ENCODE peak calls at places on chromosomes 12 and 14, in six cellular contexts. T is foreskin fibroblast, O is sigmoid colon, X is A673, P is choroid plexus epithelial cell, Z is fibroblast of lung. U is an unnamed sample.
A peak's percentile ranks its signal among the peaks of the same experiment; 100 is the strongest.

GRCh38 chr14:91573894-91574837 is 64.1 kb upstream of the PPP4R3A start:
- DNase-seq in Z (peak; percentile 13), T (peak; percentile 78), P (peak; percentile 20), O (peak; percentile 69), X (peak; percentile 55), U (peak; percentile 15)

GRCh38 chr12:72296389-72296788 is 24.2 kb downstream of the TRHDE start:
- DNase-seq in O (no peak), P (peak; percentile 54), Z (peak; percentile 31), X (no peak), T (peak; percentile 89), U (no peak)

GRCh38 chr12:54051081-54051912 is 2.3 kb upstream of the HOXC4 start:
- DNase-seq in T (no peak), Z (no peak), O (no peak), X (no peak), P (no peak), U (no peak)

GRCh38 chr12:78802593-78802992 is 62.0 kb upstream of the SYT1 start:
- DNase-seq in X (peak; percentile 66), O (no peak), T (peak; percentile 63), P (peak; percentile 72), Z (peak; percentile 80), U (peak; percentile 57)

GRCh38 chr14:68950111-68950510 is 29.0 kb downstream of the ACTN1 start:
- DNase-seq in X (peak; percentile 39), O (no peak), P (peak; percentile 62), T (peak; percentile 73), Z (peak; percentile 69), U (peak; percentile 81)

GRCh38 chr12:20369164-20370000 is 1.0 kb downstream of the PDE3A start:
- DNase-seq in X (peak; percentile 49), O (peak; percentile 94), Z (peak; percentile 43), P (peak; percentile 65), T (peak; percentile 66), U (peak; percentile 44)

GRCh38 chr12:106764738-106765137 is 9.7 kb upstream of the RIC8B start:
- DNase-seq in X (no peak), O (no peak), T (no peak), Z (peak; percentile 56), P (peak; percentile 59), U (peak; percentile 55)

GRCh38 chr12:132197581-132198281 is 53.5 kb downstream of the NOC4L start:
- DNase-seq in Z (peak; percentile 28), P (no peak), X (no peak), O (no peak), T (no peak), U (no peak)

GRCh38 chr12:12800406-12801180 is 12.6 kb upstream of the DDX47 start:
- DNase-seq in T (peak; percentile 71), P (peak; percentile 68), Z (no peak), O (no peak), X (no peak), U (peak; percentile 61)

GRCh38 chr14:55102141-55102547 is 26.9 kb upstream of the LGALS3 start:
- DNase-seq in O (peak; percentile 91), P (peak; percentile 99), X (peak; percentile 97), Z (peak; percentile 100), T (peak; percentile 100), U (peak; percentile 96)

GRCh38 chr14:71620401-71620800 is 311.8 kb upstream of the RGS6 start:
- DNase-seq in P (peak; percentile 78), T (peak; percentile 83), X (no peak), O (no peak), Z (no peak), U (peak; percentile 28)

GRCh38 chr12:24754690-24755638 is 193.9 kb downstream of the BCAT1 start:
- DNase-seq in O (no peak), P (peak; percentile 92), T (peak; percentile 59), Z (peak; percentile 54), X (no peak), U (peak; percentile 67)

GRCh38 chr14:75794615-75795038 is 133.6 kb downstream of the TTLL5 start:
- DNase-seq in O (no peak), X (no peak), P (peak; percentile 94), T (peak; percentile 69), Z (peak; percentile 87), U (peak; percentile 82)

GRCh38 chr14:22541721-22542120 is 47.3 kb downstream of the DAD1 start:
- DNase-seq in X (no peak), O (no peak), T (no peak), P (no peak), Z (no peak), U (no peak)

GRCh38 chr14:102602421-102603292 is 10.2 kb downstream of the RCOR1 start:
- DNase-seq in T (no peak), P (no peak), Z (no peak), O (no peak), X (no peak), U (no peak)

GRCh38 chr12:98416845-98417244 is 98.5 kb upstream of the TMPO start:
- DNase-seq in T (peak; percentile 28), P (peak; percentile 85), X (peak; percentile 84), O (no peak), Z (peak; percentile 44), U (peak; percentile 74)
- H3K4me3 ChIP-seq in T (no peak overlapping the region), P (no peak overlapping the region), X (no peak overlapping the region), O (no peak overlapping the region), Z (no peak overlapping the region), U (no peak overlapping the region)

GRCh38 chr14:65676361-65677014 is 264.0 kb downstream of the FUT8 start:
- DNase-seq in T (peak; percentile 4), P (no peak), O (no peak), Z (no peak), X (no peak), U (peak; percentile 41)
- TF ChIP-seq CTCF in T (no peak), P (no peak), O (no peak), Z (no peak), X (no peak), U (no peak)

DNA sequence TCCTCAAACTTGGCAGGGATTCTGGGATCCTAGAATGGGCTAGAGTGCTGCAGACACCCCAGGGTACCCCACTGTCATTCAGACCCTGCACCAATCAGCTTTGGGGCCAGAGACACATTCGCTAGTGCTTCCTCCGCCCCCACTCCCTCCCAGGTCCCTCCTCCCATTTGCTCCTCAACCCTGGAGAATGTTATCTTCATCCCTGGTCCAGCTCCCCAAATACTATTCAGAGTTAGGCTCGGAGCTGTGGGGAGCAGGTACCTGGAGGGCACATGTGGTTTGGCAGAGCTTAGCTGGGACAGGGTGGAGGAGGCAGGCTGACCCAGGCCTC is 19.4 kb downstream of the VSX2 start:
- DNase-seq in T (no peak), P (no peak), X (no peak), Z (no peak), O (no peak), U (no peak)
- H3K4me3 ChIP-seq in T (no peak overlapping the region), P (no peak overlapping the region), X (no peak overlapping the region), Z (no peak overlapping the region), O (peak overlapping the region; percentile 53), U (no peak overlapping the region)

GRCh38 chr14:99230271-99231141 is 41.5 kb downstream of the BCL11B start:
- DNase-seq in Z (no peak), P (no peak), T (no peak), O (no peak), X (no peak), U (no peak)
- TF ChIP-seq CTCF in Z (no peak), P (no peak), T (peak; percentile 10), O (no peak), X (no peak), U (no peak)

DNA sequence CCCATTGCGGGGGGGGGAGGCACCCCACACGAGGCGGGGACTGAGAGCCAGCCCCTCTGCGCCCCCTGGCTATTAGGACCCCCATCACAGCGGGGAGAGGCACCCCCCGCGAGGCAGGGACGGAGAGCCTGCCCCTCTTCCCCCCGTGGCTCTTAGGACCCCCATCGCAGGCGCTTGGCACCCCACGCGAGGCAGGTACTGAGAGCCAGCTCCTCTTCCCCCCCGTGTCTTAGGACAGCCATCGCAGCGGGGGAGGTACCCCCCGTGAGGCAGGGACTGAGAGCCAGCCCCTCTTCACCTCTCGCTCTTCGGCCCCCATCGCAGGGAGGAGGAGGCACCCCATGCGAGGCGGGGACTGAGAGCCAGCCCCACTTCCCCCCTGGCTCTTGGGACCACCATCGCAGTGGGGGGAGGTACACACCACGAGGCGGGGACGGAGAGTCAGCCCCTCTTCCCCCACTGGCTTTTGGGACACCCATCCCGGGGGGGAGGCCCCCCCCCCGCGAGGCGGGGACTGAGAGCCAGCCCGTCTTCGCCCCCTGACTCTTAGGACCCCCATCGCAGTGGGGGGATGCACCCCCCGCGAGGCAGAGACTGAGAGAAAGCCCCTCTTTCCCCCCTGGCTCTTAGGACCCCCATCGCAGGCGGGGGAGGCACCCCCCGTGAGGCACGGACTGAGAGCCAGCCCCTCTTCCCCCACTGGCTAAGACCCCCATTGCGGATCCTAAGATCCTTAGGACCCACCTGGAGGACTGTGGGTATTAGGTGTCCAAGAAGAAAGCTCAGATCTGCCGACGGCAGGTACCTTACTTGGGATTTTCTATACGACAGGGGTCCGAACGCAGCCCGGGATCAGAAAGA is 198.6 kb upstream of the PZP start:
- DNase-seq in X (no peak), T (no peak), P (no peak), Z (no peak), O (no peak), U (no peak)
- H3K4me3 ChIP-seq in X (no peak overlapping the region), T (no peak overlapping the region), P (no peak overlapping the region), Z (no peak overlapping the region), O (no peak overlapping the region), U (no peak overlapping the region)

DNA sequence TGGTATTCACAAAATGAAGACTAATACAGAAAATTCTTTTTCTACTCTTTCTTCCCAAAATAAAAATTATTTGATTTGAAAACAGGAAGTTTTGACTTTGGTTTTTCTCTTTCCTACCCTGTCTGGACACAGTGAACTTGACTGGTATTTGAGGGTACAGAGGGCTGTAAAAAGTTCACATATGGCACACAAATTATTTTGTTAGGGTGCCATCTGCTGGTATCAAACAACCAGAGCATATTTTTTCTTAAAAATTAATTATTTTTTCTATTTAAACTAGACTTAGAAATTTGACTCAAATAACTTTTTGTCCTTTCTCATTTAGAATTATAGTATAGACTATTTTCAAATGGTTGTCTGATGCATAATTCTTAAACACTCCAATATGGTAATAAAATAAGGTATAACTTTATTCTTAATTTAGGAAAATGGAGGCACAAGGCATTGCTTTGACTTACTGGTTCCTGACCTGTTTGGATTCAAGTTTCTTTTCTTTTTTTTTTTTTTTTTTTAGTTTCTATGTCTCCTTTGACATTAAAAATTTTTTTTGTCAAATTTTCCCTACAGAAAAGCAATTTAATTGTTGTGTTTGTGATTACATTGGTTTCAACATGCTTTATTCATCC is 390.6 kb downstream of the PRKD1 start:
- DNase-seq in X (peak; percentile 21), T (peak; percentile 54), Z (peak; percentile 56), O (no peak), P (peak; percentile 57), U (peak; percentile 40)
- TF ChIP-seq CTCF in X (peak; percentile 69), T (peak; percentile 30), Z (peak; percentile 33), O (no peak), P (peak; percentile 54), U (peak; percentile 45)

GRCh38 chr14:24428628-24429394 is 657 bp downstream of the CBLN3 start:
- DNase-seq in Z (no peak), P (no peak), T (no peak), O (no peak), X (no peak), U (no peak)
- H3K4me3 ChIP-seq in Z (peak overlapping the region; percentile 94), P (no peak overlapping the region), T (peak overlapping the region; percentile 89), O (peak overlapping the region; percentile 87), X (peak overlapping the region; percentile 75), U (peak overlapping the region; percentile 69)

GRCh38 chr14:59419383-59419782 is 45.8 kb downstream of the GPR135 start:
- DNase-seq in O (no peak), X (no peak), T (no peak), Z (no peak), P (no peak), U (peak; percentile 80)
- TF ChIP-seq CTCF in O (no peak), X (no peak), T (no peak), Z (no peak), P (no peak), U (no peak)